ENCODE peak calls at places on chromosomes 7 and 10, in six cellular contexts. G is MV-4-11; J is astrocyte; T is mucosa of gallbladder; Q is activated naive CD4-positive, alpha-beta T cell treated with anti-CD3 and anti-CD28 coated beads for 36 hours; N is BE2C. H is an unnamed sample.

GRCh38 chr10:75195035-75195763 is 15.4 kb upstream of the VDAC2 start:
- DNase-seq in G (peak), J (peak), T (no peak), Q (no peak), N (no peak), H (no peak)

GRCh38 chr7:116990056-116990455 is 36.8 kb downstream of the ST7 start:
- DNase-seq in G (no peak), J (no peak), T (no peak), Q (no peak), N (no peak), H (no peak)

GRCh38 chr10:61989995-61990760 is 88.7 kb downstream of the ARID5B start:
- DNase-seq in G (no peak), J (no peak), T (no peak), Q (no peak), N (no peak), H (no peak)

GRCh38 chr10:102230861-102231356 is 4.8 kb downstream of the ELOVL3 start:
- DNase-seq in G (no peak), J (no peak), T (peak), Q (peak), N (peak), H (no peak)

GRCh38 chr10:128210215-128211063 is 84.2 kb upstream of the MKI67 start:
- DNase-seq in G (peak), J (no peak), T (peak), Q (peak), N (no peak), H (peak)

GRCh38 chr7:141702047-141702567 is at the start of gene DENND11:
- DNase-seq in G (no peak), J (no peak), T (peak), Q (peak), N (peak), H (peak)

GRCh38 chr7:45696476-45696875 is 122.3 kb downstream of the ADCY1 start:
- DNase-seq in G (no peak), J (no peak), T (no peak), Q (no peak), N (no peak), H (no peak)

GRCh38 chr7:69341288-69341687 is 257.0 kb upstream of the AUTS2 start:
- DNase-seq in G (no peak), J (no peak), T (no peak), Q (no peak), N (no peak), H (no peak)

GRCh38 chr7:159147687-159148086 is 3.0 kb upstream of the VIPR2 start:
- DNase-seq in G (no peak), J (no peak), T (no peak), Q (no peak), N (no peak), H (no peak)

GRCh38 chr10:80596391-80597257 is 58.9 kb downstream of the SH2D4B start:
- DNase-seq in G (peak), J (peak), T (peak), Q (peak), N (peak), H (no peak)

GRCh38 chr7:2775785-2776184 is 68.3 kb downstream of the GNA12 start:
- DNase-seq in G (no peak), J (no peak), T (no peak), Q (no peak), N (no peak), H (no peak)

GRCh38 chr10:126969310-126969709 is 64.1 kb downstream of the DOCK1 start:
- DNase-seq in G (no peak), J (no peak), T (no peak), Q (no peak), N (no peak), H (no peak)

GRCh38 chr10:30639946-30640786 is 10.6 kb upstream of the LYZL2 start:
- DNase-seq in G (peak), J (peak), T (no peak), Q (peak), N (no peak), H (no peak)

GRCh38 chr10:93465806-93466675 is 16.1 kb downstream of the MYOF start:
- DNase-seq in G (no peak), J (peak), T (peak), Q (no peak), N (peak), H (peak)

GRCh38 chr7:134307320-134307719 is 9.4 kb downstream of the SLC35B4 start:
- DNase-seq in G (no peak), J (no peak), T (no peak), Q (no peak), N (no peak), H (no peak)

GRCh38 chr7:13577566-13578145 is 411.8 kb downstream of the ETV1 start:
- DNase-seq in G (no peak), J (no peak), T (no peak), Q (no peak), N (no peak), H (no peak)